ENCODE peak calls at places on chromosomes 7 and 10, in nine cellular contexts. One of them, this sample, is unnamed.
A peak's percentile ranks its signal among the peaks of the same experiment; 100 is the strongest.

GRCh38 chr7:90723866-90724265 is 127.7 kb downstream of the CDK14 start:
- DNase-seq in foreskin fibroblast: no peak
- DNase-seq in stimulated activated CD4-positive, alpha-beta T cell treated with anti-CD3 and anti-CD28 coated beads, Interleukin-12 subunit alpha, Interleukin-12 subunit beta, amount 100 ng/mL, for 48 hours: no peak
- DNase-seq in trophoblast cell: no peak
- DNase-seq in fibroblast of villous mesenchyme: no peak
- DNase-seq in activated CD8-positive, alpha-beta memory T cell treated with anti-CD3 and anti-CD28 coated beads for 24 hours: no peak
- DNase-seq in activated naive CD4-positive, alpha-beta T cell: no peak
- DNase-seq in occipital lobe: no peak
- DNase-seq in T-helper 1 cell: no peak
- DNase-seq in this sample: no peak

GRCh38 chr10:106991084-106991483 is 173.4 kb downstream of the SORCS1 start:
- DNase-seq in foreskin fibroblast: no peak
- DNase-seq in stimulated activated CD4-positive, alpha-beta T cell treated with anti-CD3 and anti-CD28 coated beads, Interleukin-12 subunit alpha, Interleukin-12 subunit beta, amount 100 ng/mL, for 48 hours: no peak
- DNase-seq in trophoblast cell: no peak
- DNase-seq in fibroblast of villous mesenchyme: no peak
- DNase-seq in activated CD8-positive, alpha-beta memory T cell treated with anti-CD3 and anti-CD28 coated beads for 24 hours: no peak
- DNase-seq in activated naive CD4-positive, alpha-beta T cell: no peak
- DNase-seq in occipital lobe: no peak
- DNase-seq in T-helper 1 cell: no peak
- DNase-seq in this sample: no peak

GRCh38 chr10:110269641-110270318 is 34.9 kb downstream of the SMNDC1 start:
- DNase-seq in foreskin fibroblast: no peak
- DNase-seq in stimulated activated CD4-positive, alpha-beta T cell treated with anti-CD3 and anti-CD28 coated beads, Interleukin-12 subunit alpha, Interleukin-12 subunit beta, amount 100 ng/mL, for 48 hours: no peak
- DNase-seq in trophoblast cell: no peak
- DNase-seq in fibroblast of villous mesenchyme: no peak
- DNase-seq in activated CD8-positive, alpha-beta memory T cell treated with anti-CD3 and anti-CD28 coated beads for 24 hours: no peak
- DNase-seq in activated naive CD4-positive, alpha-beta T cell: no peak
- DNase-seq in occipital lobe: peak; percentile 46
- DNase-seq in T-helper 1 cell: peak; percentile 39
- DNase-seq in this sample: no peak

GRCh38 chr7:116438274-116438673 is 61.3 kb upstream of the CAV2 start:
- DNase-seq in foreskin fibroblast: peak; percentile 43
- DNase-seq in stimulated activated CD4-positive, alpha-beta T cell treated with anti-CD3 and anti-CD28 coated beads, Interleukin-12 subunit alpha, Interleukin-12 subunit beta, amount 100 ng/mL, for 48 hours: no peak
- DNase-seq in trophoblast cell: no peak
- DNase-seq in fibroblast of villous mesenchyme: peak; percentile 66
- DNase-seq in activated CD8-positive, alpha-beta memory T cell treated with anti-CD3 and anti-CD28 coated beads for 24 hours: no peak
- DNase-seq in activated naive CD4-positive, alpha-beta T cell: no peak
- DNase-seq in occipital lobe: no peak
- DNase-seq in T-helper 1 cell: no peak
- DNase-seq in this sample: no peak

GRCh38 chr10:113520606-113521481 is 32.0 kb upstream of the HABP2 start:
- DNase-seq in foreskin fibroblast: peak; percentile 77
- DNase-seq in stimulated activated CD4-positive, alpha-beta T cell treated with anti-CD3 and anti-CD28 coated beads, Interleukin-12 subunit alpha, Interleukin-12 subunit beta, amount 100 ng/mL, for 48 hours: peak; percentile 17
- DNase-seq in trophoblast cell: peak; percentile 92
- DNase-seq in fibroblast of villous mesenchyme: peak; percentile 70
- DNase-seq in activated CD8-positive, alpha-beta memory T cell treated with anti-CD3 and anti-CD28 coated beads for 24 hours: peak; percentile 56
- DNase-seq in activated naive CD4-positive, alpha-beta T cell: no peak
- DNase-seq in occipital lobe: peak; percentile 8
- DNase-seq in T-helper 1 cell: peak; percentile 16
- DNase-seq in this sample: peak; percentile 70

GRCh38 chr10:102718220-102718619 is 3.8 kb downstream of the SFXN2 start:
- DNase-seq in foreskin fibroblast: peak; percentile 75
- DNase-seq in stimulated activated CD4-positive, alpha-beta T cell treated with anti-CD3 and anti-CD28 coated beads, Interleukin-12 subunit alpha, Interleukin-12 subunit beta, amount 100 ng/mL, for 48 hours: no peak
- DNase-seq in trophoblast cell: peak; percentile 46
- DNase-seq in fibroblast of villous mesenchyme: peak; percentile 94
- DNase-seq in activated CD8-positive, alpha-beta memory T cell treated with anti-CD3 and anti-CD28 coated beads for 24 hours: no peak
- DNase-seq in activated naive CD4-positive, alpha-beta T cell: no peak
- DNase-seq in occipital lobe: no peak
- DNase-seq in T-helper 1 cell: no peak
- DNase-seq in this sample: peak; percentile 60

GRCh38 chr7:10973942-10974716 is 457 bp downstream of the PHF14 start:
- DNase-seq in foreskin fibroblast: peak; percentile 74
- DNase-seq in stimulated activated CD4-positive, alpha-beta T cell treated with anti-CD3 and anti-CD28 coated beads, Interleukin-12 subunit alpha, Interleukin-12 subunit beta, amount 100 ng/mL, for 48 hours: no peak
- DNase-seq in trophoblast cell: peak; percentile 23
- DNase-seq in fibroblast of villous mesenchyme: peak; percentile 33
- DNase-seq in activated CD8-positive, alpha-beta memory T cell treated with anti-CD3 and anti-CD28 coated beads for 24 hours: peak; percentile 67
- DNase-seq in activated naive CD4-positive, alpha-beta T cell: no peak
- DNase-seq in occipital lobe: peak; percentile 6
- DNase-seq in T-helper 1 cell: peak; percentile 21
- DNase-seq in this sample: no peak

GRCh38 chr10:29545122-29545521 is 89.6 kb downstream of the SVIL start:
- DNase-seq in foreskin fibroblast: no peak
- DNase-seq in stimulated activated CD4-positive, alpha-beta T cell treated with anti-CD3 and anti-CD28 coated beads, Interleukin-12 subunit alpha, Interleukin-12 subunit beta, amount 100 ng/mL, for 48 hours: no peak
- DNase-seq in trophoblast cell: no peak
- DNase-seq in fibroblast of villous mesenchyme: no peak
- DNase-seq in activated CD8-positive, alpha-beta memory T cell treated with anti-CD3 and anti-CD28 coated beads for 24 hours: no peak
- DNase-seq in activated naive CD4-positive, alpha-beta T cell: no peak
- DNase-seq in occipital lobe: no peak
- DNase-seq in T-helper 1 cell: no peak
- DNase-seq in this sample: no peak

GRCh38 chr10:29980084-29980483 is 79.3 kb downstream of the JCAD start:
- DNase-seq in foreskin fibroblast: no peak
- DNase-seq in stimulated activated CD4-positive, alpha-beta T cell treated with anti-CD3 and anti-CD28 coated beads, Interleukin-12 subunit alpha, Interleukin-12 subunit beta, amount 100 ng/mL, for 48 hours: no peak
- DNase-seq in trophoblast cell: no peak
- DNase-seq in fibroblast of villous mesenchyme: peak; percentile 33
- DNase-seq in activated CD8-positive, alpha-beta memory T cell treated with anti-CD3 and anti-CD28 coated beads for 24 hours: no peak
- DNase-seq in activated naive CD4-positive, alpha-beta T cell: no peak
- DNase-seq in occipital lobe: no peak
- DNase-seq in T-helper 1 cell: no peak
- DNase-seq in this sample: no peak

GRCh38 chr7:28580626-28581025 is 168.3 kb downstream of the CREB5 start:
- DNase-seq in foreskin fibroblast: no peak
- DNase-seq in stimulated activated CD4-positive, alpha-beta T cell treated with anti-CD3 and anti-CD28 coated beads, Interleukin-12 subunit alpha, Interleukin-12 subunit beta, amount 100 ng/mL, for 48 hours: no peak
- DNase-seq in trophoblast cell: no peak
- DNase-seq in fibroblast of villous mesenchyme: no peak
- DNase-seq in activated CD8-positive, alpha-beta memory T cell treated with anti-CD3 and anti-CD28 coated beads for 24 hours: no peak
- DNase-seq in activated naive CD4-positive, alpha-beta T cell: no peak
- DNase-seq in occipital lobe: no peak
- DNase-seq in T-helper 1 cell: no peak
- DNase-seq in this sample: no peak

GRCh38 chr7:32104766-32105165 is 34.6 kb upstream of the PDE1C start:
- DNase-seq in foreskin fibroblast: no peak
- DNase-seq in stimulated activated CD4-positive, alpha-beta T cell treated with anti-CD3 and anti-CD28 coated beads, Interleukin-12 subunit alpha, Interleukin-12 subunit beta, amount 100 ng/mL, for 48 hours: no peak
- DNase-seq in trophoblast cell: no peak
- DNase-seq in fibroblast of villous mesenchyme: no peak
- DNase-seq in activated CD8-positive, alpha-beta memory T cell treated with anti-CD3 and anti-CD28 coated beads for 24 hours: no peak
- DNase-seq in activated naive CD4-positive, alpha-beta T cell: no peak
- DNase-seq in occipital lobe: no peak
- DNase-seq in T-helper 1 cell: no peak
- DNase-seq in this sample: no peak

GRCh38 chr10:48614481-48615383 is 9.9 kb upstream of the ARHGAP22 start:
- DNase-seq in foreskin fibroblast: peak; percentile 79
- DNase-seq in stimulated activated CD4-positive, alpha-beta T cell treated with anti-CD3 and anti-CD28 coated beads, Interleukin-12 subunit alpha, Interleukin-12 subunit beta, amount 100 ng/mL, for 48 hours: no peak
- DNase-seq in trophoblast cell: peak; percentile 83
- DNase-seq in fibroblast of villous mesenchyme: peak; percentile 66
- DNase-seq in activated CD8-positive, alpha-beta memory T cell treated with anti-CD3 and anti-CD28 coated beads for 24 hours: no peak
- DNase-seq in activated naive CD4-positive, alpha-beta T cell: no peak
- DNase-seq in occipital lobe: no peak
- DNase-seq in T-helper 1 cell: no peak
- DNase-seq in this sample: no peak

GRCh38 chr7:70693300-70693689 is 438.6 kb upstream of the GALNT17 start:
- DNase-seq in foreskin fibroblast: peak; percentile 36
- DNase-seq in stimulated activated CD4-positive, alpha-beta T cell treated with anti-CD3 and anti-CD28 coated beads, Interleukin-12 subunit alpha, Interleukin-12 subunit beta, amount 100 ng/mL, for 48 hours: no peak
- DNase-seq in trophoblast cell: no peak
- DNase-seq in fibroblast of villous mesenchyme: no peak
- DNase-seq in activated CD8-positive, alpha-beta memory T cell treated with anti-CD3 and anti-CD28 coated beads for 24 hours: no peak
- DNase-seq in activated naive CD4-positive, alpha-beta T cell: no peak
- DNase-seq in occipital lobe: no peak
- DNase-seq in T-helper 1 cell: no peak
- DNase-seq in this sample: peak; percentile 53

GRCh38 chr7:22545539-22545938 is 45.6 kb upstream of the STEAP1B start:
- DNase-seq in foreskin fibroblast: no peak
- DNase-seq in stimulated activated CD4-positive, alpha-beta T cell treated with anti-CD3 and anti-CD28 coated beads, Interleukin-12 subunit alpha, Interleukin-12 subunit beta, amount 100 ng/mL, for 48 hours: no peak
- DNase-seq in trophoblast cell: no peak
- DNase-seq in fibroblast of villous mesenchyme: no peak
- DNase-seq in activated CD8-positive, alpha-beta memory T cell treated with anti-CD3 and anti-CD28 coated beads for 24 hours: no peak
- DNase-seq in activated naive CD4-positive, alpha-beta T cell: no peak
- DNase-seq in occipital lobe: no peak
- DNase-seq in T-helper 1 cell: no peak
- DNase-seq in this sample: no peak

GRCh38 chr10:121411006-121411405 is 187.2 kb downstream of the FGFR2 start:
- DNase-seq in foreskin fibroblast: no peak
- DNase-seq in stimulated activated CD4-positive, alpha-beta T cell treated with anti-CD3 and anti-CD28 coated beads, Interleukin-12 subunit alpha, Interleukin-12 subunit beta, amount 100 ng/mL, for 48 hours: no peak
- DNase-seq in trophoblast cell: no peak
- DNase-seq in fibroblast of villous mesenchyme: no peak
- DNase-seq in activated CD8-positive, alpha-beta memory T cell treated with anti-CD3 and anti-CD28 coated beads for 24 hours: no peak
- DNase-seq in activated naive CD4-positive, alpha-beta T cell: no peak
- DNase-seq in occipital lobe: no peak
- DNase-seq in T-helper 1 cell: no peak
- DNase-seq in this sample: no peak

GRCh38 chr10:21626457-21627161 is 92.6 kb downstream of the MLLT10 start:
- DNase-seq in foreskin fibroblast: peak; percentile 19
- DNase-seq in stimulated activated CD4-positive, alpha-beta T cell treated with anti-CD3 and anti-CD28 coated beads, Interleukin-12 subunit alpha, Interleukin-12 subunit beta, amount 100 ng/mL, for 48 hours: no peak
- DNase-seq in trophoblast cell: no peak
- DNase-seq in fibroblast of villous mesenchyme: no peak
- DNase-seq in activated CD8-positive, alpha-beta memory T cell treated with anti-CD3 and anti-CD28 coated beads for 24 hours: no peak
- DNase-seq in activated naive CD4-positive, alpha-beta T cell: no peak
- DNase-seq in occipital lobe: no peak
- DNase-seq in T-helper 1 cell: no peak
- DNase-seq in this sample: no peak

GRCh38 chr7:131692131-131692960 is 135.9 kb upstream of the PODXL start:
- DNase-seq in foreskin fibroblast: peak; percentile 60
- DNase-seq in stimulated activated CD4-positive, alpha-beta T cell treated with anti-CD3 and anti-CD28 coated beads, Interleukin-12 subunit alpha, Interleukin-12 subunit beta, amount 100 ng/mL, for 48 hours: peak; percentile 36
- DNase-seq in trophoblast cell: peak; percentile 56
- DNase-seq in fibroblast of villous mesenchyme: peak; percentile 29
- DNase-seq in activated CD8-positive, alpha-beta memory T cell treated with anti-CD3 and anti-CD28 coated beads for 24 hours: peak; percentile 78
- DNase-seq in activated naive CD4-positive, alpha-beta T cell: peak; percentile 4
- DNase-seq in occipital lobe: peak; percentile 13
- DNase-seq in T-helper 1 cell: peak; percentile 12
- DNase-seq in this sample: peak; percentile 94

GRCh38 chr7:75531359-75531821 is 39.3 kb downstream of the SPDYE5 start:
- DNase-seq in foreskin fibroblast: peak; percentile 41
- DNase-seq in stimulated activated CD4-positive, alpha-beta T cell treated with anti-CD3 and anti-CD28 coated beads, Interleukin-12 subunit alpha, Interleukin-12 subunit beta, amount 100 ng/mL, for 48 hours: no peak
- DNase-seq in trophoblast cell: peak; percentile 65
- DNase-seq in fibroblast of villous mesenchyme: no peak
- DNase-seq in activated CD8-positive, alpha-beta memory T cell treated with anti-CD3 and anti-CD28 coated beads for 24 hours: peak; percentile 24
- DNase-seq in activated naive CD4-positive, alpha-beta T cell: no peak
- DNase-seq in occipital lobe: no peak
- DNase-seq in T-helper 1 cell: no peak
- DNase-seq in this sample: no peak

GRCh38 chr7:44561962-44562621 is 11.6 kb downstream of the DDX56 start:
- DNase-seq in foreskin fibroblast: peak; percentile 76
- DNase-seq in stimulated activated CD4-positive, alpha-beta T cell treated with anti-CD3 and anti-CD28 coated beads, Interleukin-12 subunit alpha, Interleukin-12 subunit beta, amount 100 ng/mL, for 48 hours: no peak
- DNase-seq in trophoblast cell: peak; percentile 52
- DNase-seq in fibroblast of villous mesenchyme: peak; percentile 71
- DNase-seq in activated CD8-positive, alpha-beta memory T cell treated with anti-CD3 and anti-CD28 coated beads for 24 hours: no peak
- DNase-seq in activated naive CD4-positive, alpha-beta T cell: no peak
- DNase-seq in occipital lobe: no peak
- DNase-seq in T-helper 1 cell: no peak
- DNase-seq in this sample: no peak

GRCh38 chr7:44326261-44327125 is 1.1 kb upstream of the CAMK2B start:
- DNase-seq in foreskin fibroblast: no peak
- DNase-seq in stimulated activated CD4-positive, alpha-beta T cell treated with anti-CD3 and anti-CD28 coated beads, Interleukin-12 subunit alpha, Interleukin-12 subunit beta, amount 100 ng/mL, for 48 hours: no peak
- DNase-seq in trophoblast cell: no peak
- DNase-seq in fibroblast of villous mesenchyme: no peak
- DNase-seq in activated CD8-positive, alpha-beta memory T cell treated with anti-CD3 and anti-CD28 coated beads for 24 hours: no peak
- DNase-seq in activated naive CD4-positive, alpha-beta T cell: no peak
- DNase-seq in occipital lobe: no peak
- DNase-seq in T-helper 1 cell: no peak
- DNase-seq in this sample: no peak

GRCh38 chr10:106424076-106424475 is 740.4 kb downstream of the SORCS1 start:
- DNase-seq in foreskin fibroblast: peak; percentile 92
- DNase-seq in stimulated activated CD4-positive, alpha-beta T cell treated with anti-CD3 and anti-CD28 coated beads, Interleukin-12 subunit alpha, Interleukin-12 subunit beta, amount 100 ng/mL, for 48 hours: no peak
- DNase-seq in trophoblast cell: peak; percentile 73
- DNase-seq in fibroblast of villous mesenchyme: peak; percentile 77
- DNase-seq in activated CD8-positive, alpha-beta memory T cell treated with anti-CD3 and anti-CD28 coated beads for 24 hours: no peak
- DNase-seq in activated naive CD4-positive, alpha-beta T cell: no peak
- DNase-seq in occipital lobe: no peak
- DNase-seq in T-helper 1 cell: no peak
- DNase-seq in this sample: no peak